ENCODE peak calls at places on chromosomes 12 and 14, in ten cellular contexts. C is iris pigment epithelial cell; W is stimulated activated CD8-positive, alpha-beta memory T cell treated with anti-CD3 and anti-CD28 coated beads, Interleukin-4, amount 100 ng/mL, for 1 hour; P is stimulated activated CD4-positive, alpha-beta T cell treated with anti-CD3 and anti-CD28 coated beads, Interleukin-1b, Interleukin-23, amount 100 ng/mL, for 24 hours; V is nephron progenitor cell; I is PC-3; J is thoracic aorta; N is activated CD4-positive, CD25-positive, alpha-beta regulatory T cell; U is HTR-8/SVneo; H is fibroblast of lung. L is an unnamed sample.

GRCh38 chr14:101824339-101824727 is 62.8 kb downstream of the PPP2R5C start:
- DNase-seq in U (no peak), P (no peak), H (no peak), I (no peak), V (no peak), C (no peak), W (no peak), J (no peak), N (no peak), L (no peak)

GRCh38 chr12:100326208-100326607 is 30.7 kb upstream of the SLC17A8 start:
- DNase-seq in U (no peak), C (peak), V (no peak), N (no peak), W (no peak), J (no peak), I (no peak), P (no peak), H (no peak), L (no peak)

GRCh38 chr14:79605863-79606262 is 605.4 kb downstream of the DIO2 start:
- DNase-seq in P (no peak), W (no peak), H (peak), J (no peak), C (no peak), I (no peak), V (no peak), U (no peak), N (no peak), L (no peak)

GRCh38 chr12:106305376-106305775 is 2.8 kb downstream of the TCP11L2 start:
- DNase-seq in V (no peak), J (no peak), W (no peak), H (peak), P (no peak), I (no peak), N (no peak), U (no peak), C (no peak), L (no peak)

GRCh38 chr12:106154781-106155273 is 16.1 kb upstream of the NUAK1 start:
- DNase-seq in H (no peak), U (no peak), V (no peak), N (no peak), J (no peak), P (no peak), C (no peak), W (no peak), I (no peak), L (no peak)

GRCh38 chr12:95648990-95649791 is 97.9 kb upstream of the USP44 start:
- DNase-seq in N (no peak), H (peak), V (no peak), C (no peak), U (peak), I (peak), W (no peak), J (no peak), P (no peak), L (no peak)

GRCh38 chr12:130204441-130204840 is 42.2 kb downstream of the FZD10 start:
- DNase-seq in W (no peak), N (no peak), J (no peak), H (no peak), P (no peak), U (no peak), C (no peak), V (no peak), I (no peak), L (no peak)

GRCh38 chr14:89617471-89618291 is 200.6 kb upstream of the FOXN3 start:
- DNase-seq in N (no peak), C (peak), I (peak), W (no peak), V (peak), J (no peak), U (no peak), P (no peak), H (peak), L (peak)

GRCh38 chr12:71071466-71072097 is 86.2 kb downstream of the TSPAN8 start:
- DNase-seq in P (no peak), J (no peak), N (no peak), C (no peak), V (no peak), I (peak), H (peak), U (no peak), W (no peak), L (no peak)

L was measured in occipital lobe.